ENCODE peak calls at places on chromosomes 4 and X, in five cellular contexts. Q, W, F, L and X are unnamed samples.

GRCh38 chr4:25949166-25949748 is 35.2 kb downstream of the SMIM20 start:
- DNase-seq in W (no peak), Q (no peak), L (no peak), F (no peak), X (no peak)

GRCh38 chr4:86963697-86964096 is 28.9 kb downstream of the AFF1 start:
- DNase-seq in F (no peak), Q (no peak), L (no peak), W (no peak), X (no peak)

GRCh38 chr4:124980276-124980752 is 267.8 kb upstream of the ANKRD50 start:
- DNase-seq in Q (no peak), W (no peak), F (no peak), L (no peak), X (no peak)

GRCh38 chr4:185256444-185256843 is 47.0 kb downstream of the SNX25 start:
- DNase-seq in L (no peak), Q (no peak), W (no peak), F (no peak), X (no peak)

GRCh38 chrX:109374276-109374960 is 107.5 kb downstream of the GUCY2F start:
- DNase-seq in Q (no peak), W (no peak), F (no peak), L (no peak), X (no peak)

GRCh38 chr4:135050086-135050717 is 848.6 kb upstream of the PABPC4L start:
- DNase-seq in W (no peak), Q (no peak), L (no peak), F (no peak), X (no peak)

GRCh38 chrX:41335590-41336331 is 1.8 kb downstream of the DDX3X start:
- DNase-seq in L (no peak), Q (no peak), F (no peak), W (no peak), X (no peak)

GRCh38 chr4:184913356-184914143 is 87.8 kb upstream of the ACSL1 start:
- DNase-seq in W (no peak), F (no peak), L (no peak), Q (no peak), X (no peak)

GRCh38 chr4:85717366-85717765 is 242.4 kb downstream of the ARHGAP24 start:
- DNase-seq in L (no peak), F (no peak), Q (no peak), W (no peak), X (no peak)

GRCh38 chrX:24146283-24146865 is 3.2 kb upstream of the ZFX start:
- DNase-seq in F (no peak), W (no peak), L (no peak), Q (no peak), X (no peak)

GRCh38 chrX:141314441-141314840 is 72.1 kb upstream of the SPANXC start:
- DNase-seq in F (no peak), W (no peak), Q (no peak), L (no peak), X (no peak)

GRCh38 chr4:100786481-100786880 is 268.7 kb upstream of the EMCN start:
- DNase-seq in F (no peak), W (no peak), L (no peak), Q (no peak), X (no peak)

GRCh38 chr4:19494958-19495357 is 756.7 kb upstream of the SLIT2 start:
- DNase-seq in W (no peak), L (no peak), Q (no peak), F (no peak), X (no peak)

GRCh38 chrX:115333446-115333845 is 43.9 kb downstream of the LUZP4 start:
- DNase-seq in L (no peak), F (no peak), Q (no peak), W (no peak), X (no peak)

GRCh38 chrX:129842510-129843208 is 1.0 kb downstream of the ZDHHC9 start:
- DNase-seq in F (no peak), W (no peak), Q (no peak), L (no peak), X (no peak)

GRCh38 chr4:141788169-141788915 is 152.0 kb downstream of the IL15 start:
- DNase-seq in F (no peak), L (no peak), W (no peak), Q (no peak), X (no peak)

GRCh38 chr4:101689220-101689619 is 101.3 kb upstream of the BANK1 start:
- DNase-seq in L (no peak), F (no peak), Q (no peak), W (no peak), X (no peak)

GRCh38 chrX:7170903-7171302 is 22.9 kb upstream of the PUDP start:
- DNase-seq in Q (no peak), L (no peak), F (peak; percentile 42), W (peak; percentile 13), X (peak; percentile 20)

GRCh38 chr4:6227412-6228157 is 27.2 kb upstream of the JAKMIP1 start:
- DNase-seq in F (no peak), Q (no peak), W (no peak), L (no peak), X (no peak)

GRCh38 chr4:154471924-154472323 is 19.7 kb downstream of the DCHS2 start:
- DNase-seq in W (no peak), L (no peak), F (no peak), Q (no peak), X (no peak)

GRCh38 chrX:24276011-24276410 is 37.9 kb downstream of the SUPT20HL2 start:
- DNase-seq in Q (no peak), L (no peak), W (no peak), F (no peak), X (no peak)

GRCh38 chr4:152999376-153000067 is 63.4 kb downstream of the FHDC1 start:
- DNase-seq in L (no peak), W (no peak), Q (peak; percentile 62), F (no peak), X (no peak)

GRCh38 chrX:49155900-49156837 is 6.4 kb upstream of the MAGIX start:
- DNase-seq in Q (peak; percentile 85), W (peak; percentile 83), F (peak; percentile 91), L (peak; percentile 86), X (peak; percentile 72)

GRCh38 chrX:69503835-69504625 is at the start of gene NALF2:
- DNase-seq in W (no peak), Q (peak; percentile 74), L (no peak), F (peak; percentile 5), X (no peak)

GRCh38 chr4:144817081-144817480 is 171.1 kb downstream of the HHIP start:
- DNase-seq in W (no peak), L (no peak), F (no peak), Q (no peak), X (no peak)

GRCh38 chrX:1210844-1211243 is 1.6 kb downstream of the CRLF2 start:
- DNase-seq in Q (no peak), L (no peak), W (no peak), F (no peak), X (no peak)

GRCh38 chrX:154013614-154014360 is 5.9 kb downstream of the IRAK1 start:
- DNase-seq in L (no peak), W (peak; percentile 40), F (peak; percentile 72), Q (peak; percentile 45), X (no peak)

GRCh38 chr4:14168919-14169318 is 541.4 kb upstream of the BOD1L1 start:
- DNase-seq in L (peak; percentile 34), Q (peak; percentile 44), F (no peak), W (no peak), X (peak; percentile 35)

GRCh38 chr4:6175426-6175825 is 24.9 kb downstream of the JAKMIP1 start:
- DNase-seq in W (no peak), F (no peak), Q (no peak), L (no peak), X (no peak)

GRCh38 chrX:101677028-101677427 is 17.4 kb upstream of the ARMCX2 start:
- DNase-seq in W (no peak), L (no peak), F (no peak), Q (no peak), X (no peak)